ENCODE peak calls at places on chromosomes 13 and 19, in four cellular contexts. Z, H, Y and D are unnamed samples. For H3K36me3, the result is how much of the 10 kb centered on the place peaks cover.

GRCh38 chr19:36363845-36364244 is 15.2 kb downstream of the ZFP14 start:
- DNase-seq in Z (no peak), Y (no peak), H (no peak), D (no peak)

GRCh38 chr13:40402931-40403412 is 263.5 kb downstream of the FOXO1 start:
- DNase-seq in Z (no peak), H (no peak), Y (no peak), D (no peak)

GRCh38 chr19:658059-658839 is 4.8 kb downstream of the RNF126 start:
- DNase-seq in H (no peak), Z (no peak), Y (no peak), D (no peak)

GRCh38 chr13:113647351-113648217 is 10.4 kb downstream of the ATP4B start:
- DNase-seq in Z (no peak), H (peak), Y (peak), D (peak)

GRCh38 chr13:109869312-109870237 is 83.2 kb upstream of the IRS2 start:
- DNase-seq in H (peak), Z (no peak), Y (peak), D (peak)

GRCh38 chr19:38385804-38386257 is 2.0 kb downstream of the GGN start:
- DNase-seq in Y (no peak), Z (no peak), H (no peak), D (no peak)

GRCh38 chr13:26965058-26965380 is 204.4 kb upstream of the GPR12 start:
- DNase-seq in H (no peak), Y (peak), Z (no peak), D (no peak)

GRCh38 chr19:3670258-3670795 is 29.9 kb downstream of the PIP5K1C start:
- DNase-seq in H (peak), Z (no peak), Y (peak), D (peak)

GRCh38 chr13:23959231-23959862 is 62.0 kb upstream of the C1QTNF9B start:
- DNase-seq in Y (no peak), H (no peak), Z (no peak), D (no peak)

GRCh38 chr19:33629826-33630375 is 8.1 kb downstream of the CHST8 start:
- DNase-seq in H (no peak), Z (no peak), Y (no peak), D (no peak)

GRCh38 chr13:28530729-28531194 is 35.8 kb upstream of the FLT1 start:
- DNase-seq in Y (no peak), H (no peak), Z (no peak), D (no peak)

GRCh38 chr13:98368019-98368418 is 190.9 kb upstream of the RNF113B start:
- DNase-seq in H (no peak), Z (no peak), Y (no peak), D (no peak)

GRCh38 chr19:17711851-17712250 is 7.4 kb upstream of the MAP1S start:
- DNase-seq in Y (no peak), H (no peak), Z (no peak), D (no peak)

GRCh38 chr13:83498486-83499190 is 383.6 kb downstream of the SLITRK1 start:
- DNase-seq in Z (no peak), H (no peak), Y (no peak), D (no peak)

GRCh38 chr19:40744554-40745401 is 5.5 kb downstream of the ACTMAP start:
- DNase-seq in H (no peak), Z (no peak), Y (no peak), D (no peak)

GRCh38 chr19:41754596-41754995 is 734 bp upstream of the CEACAM6 start:
- DNase-seq in Z (no peak), H (no peak), Y (no peak), D (no peak)

DNA sequence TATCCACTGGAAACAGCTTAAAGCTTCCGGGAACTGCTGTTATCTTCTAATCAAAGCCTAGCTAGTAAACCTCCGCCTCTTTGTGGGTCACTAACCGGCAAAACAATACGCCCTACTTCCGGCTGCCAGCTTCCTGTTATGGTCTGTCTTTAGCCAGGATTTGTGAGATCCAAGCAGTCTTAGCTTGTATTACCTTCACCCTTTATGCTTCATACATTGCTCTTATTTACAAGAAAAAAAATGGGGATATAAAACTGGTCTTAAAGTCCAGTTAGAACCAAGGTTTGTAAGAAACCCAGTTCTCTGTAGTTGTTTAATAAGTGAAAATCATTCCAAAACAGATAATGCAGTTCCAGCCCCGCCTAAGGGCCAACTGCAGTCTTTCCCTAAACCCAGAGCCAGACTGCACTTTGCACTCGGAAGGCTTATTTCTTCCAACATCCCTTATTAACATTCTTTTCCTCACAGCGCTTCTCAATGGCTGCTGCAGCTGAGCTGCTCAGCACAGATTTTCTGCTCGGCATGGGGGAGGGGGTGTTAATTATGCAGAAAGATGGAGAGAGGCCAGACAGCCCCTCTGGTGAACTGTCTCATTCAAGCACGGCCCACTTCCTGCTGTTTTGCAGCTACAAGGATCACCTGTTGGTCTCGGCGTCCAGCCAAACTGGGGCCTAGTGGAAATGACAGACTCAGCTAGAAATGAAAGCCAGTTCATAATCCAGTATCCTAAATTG is 368.4 kb downstream of the KLF12 start:
- DNase-seq in H (peak), Z (no peak), Y (peak), D (peak)
- TF ChIP-seq POLR2A in H (no peak), Z (no peak), Y (no peak), D (no peak)

GRCh38 chr13:64525687-64526086 is 2704.4 kb downstream of the PCDH9 start:
- DNase-seq in Z (no peak), Y (no peak), H (no peak), D (no peak)

GRCh38 chr13:64527561-64527960 is 2702.6 kb downstream of the PCDH9 start:
- DNase-seq in Z (no peak), H (no peak), Y (no peak), D (no peak)

GRCh38 chr13:64534302-64534701 is 2695.8 kb downstream of the PCDH9 start:
- DNase-seq in Y (no peak), Z (no peak), H (no peak), D (no peak)

GRCh38 chr13:64531400-64531799 is 2698.7 kb downstream of the PCDH9 start:
- DNase-seq in H (no peak), Y (no peak), Z (no peak), D (no peak)

GRCh38 chr13:64529874-64530485 is 2700.2 kb downstream of the PCDH9 start:
- DNase-seq in Y (no peak), H (no peak), Z (peak), D (no peak)
- TF ChIP-seq POLR2AphosphoS5 in Y (no peak), H (no peak), Z (no peak), D (no peak)

GRCh38 chr19:8454218-8454617 is 9.4 kb downstream of the HNRNPM start:
- DNase-seq in Z (no peak), H (no peak), Y (no peak), D (no peak)
- H3K36me3 ChIP-seq in Z (under half), H (under half), Y (under half), D (under half)

GRCh38 chr19:10502524-10503001 is 593 bp downstream of the KEAP1 start:
- DNase-seq in H (peak), Y (peak), Z (peak), D (peak)
- TF ChIP-seq POLR2A in H (no peak), Y (peak), Z (peak), D (peak)

GRCh38 chr19:49499030-49499670 is 2.9 kb downstream of the RPS11 start:
- DNase-seq in H (no peak), Z (no peak), Y (no peak), D (no peak)

GRCh38 chr19:49497790-49498106 is 1.5 kb downstream of the RPS11 start:
- DNase-seq in Z (no peak), H (no peak), Y (no peak), D (no peak)

GRCh38 chr19:49498475-49498874 is 2.2 kb downstream of the RPS11 start:
- DNase-seq in Y (no peak), Z (no peak), H (no peak), D (no peak)

GRCh38 chr19:49496574-49497008 is 357 bp downstream of the RPS11 start:
- DNase-seq in H (no peak), Z (no peak), Y (no peak), D (no peak)

DNA sequence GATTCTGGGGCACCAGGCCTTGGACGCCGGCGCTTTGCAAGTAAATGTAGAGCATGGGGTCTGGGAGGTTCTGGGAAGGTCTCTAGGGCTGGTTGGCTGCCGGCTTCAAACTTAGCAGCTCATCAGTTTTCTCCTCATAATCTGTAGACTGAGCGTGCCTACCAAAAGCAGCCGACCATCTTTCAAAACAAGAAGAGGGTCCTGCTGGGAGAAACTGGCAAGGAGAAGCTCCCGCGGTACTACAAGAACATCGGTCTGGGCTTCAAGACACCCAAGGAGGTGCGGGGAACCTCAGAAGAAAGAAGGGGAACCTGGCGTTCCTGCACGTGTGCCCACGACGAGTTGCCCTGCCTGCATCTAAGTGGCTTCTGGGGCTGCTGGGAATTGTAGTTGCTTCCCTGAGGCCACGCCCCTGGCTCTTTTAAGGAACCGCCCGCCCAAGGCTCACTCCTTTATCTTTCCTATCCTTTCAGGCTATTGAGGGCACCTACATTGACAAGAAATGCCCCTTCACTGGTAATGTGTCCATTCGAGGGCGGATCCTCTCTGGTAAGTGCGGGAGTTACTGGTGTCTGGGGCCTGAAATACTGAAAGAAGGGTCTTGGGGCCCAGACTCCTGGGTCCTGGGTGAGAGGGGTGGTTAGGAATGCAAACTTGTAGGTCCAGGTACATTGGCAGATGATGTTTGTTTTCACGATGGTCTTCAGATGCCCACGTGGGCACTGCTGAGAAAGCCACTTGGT is 984 bp downstream of the RPS11 start:
- DNase-seq in Z (no peak), Y (peak), H (no peak), D (peak)
- TF ChIP-seq POLR2AphosphoS5 in Z (peak), Y (peak), H (no peak), D (no peak)

GRCh38 chr19:6821639-6822310 is 49.3 kb downstream of the VAV1 start:
- DNase-seq in Y (no peak), H (peak), Z (no peak), D (no peak)
- H3K36me3 ChIP-seq in Y (under half), H (under half), Z (under half), D (under half)

GRCh38 chr19:44643605-44644390 is at the start of gene PVR:
- DNase-seq in Z (peak), Y (peak), H (peak), D (peak)
- TF ChIP-seq POLR2A in Z (no peak), Y (peak), H (no peak), D (no peak)

GRCh38 chr19:45001087-45001739 is at the start of gene RELB:
- DNase-seq in Z (peak), H (peak), Y (peak), D (peak)
- TF ChIP-seq POLR2AphosphoS5 in Z (no peak), H (no peak), Y (peak), D (no peak)